ENCODE peak calls at places on chromosomes 6 and 20, in seven cellular contexts. Q is HepG2, B is fibroblast of lung, P is AG04450, F is uterus, S is AG09309, X is colonic mucosa. Z is an unnamed sample.

GRCh38 chr6:116557863-116558262 is 4.3 kb downstream of the CALHM4 start:
- DNase-seq in Q (peak), B (peak), P (peak), F (no peak), S (peak), X (no peak), Z (peak)

GRCh38 chr20:3221398-3222226 is 12.3 kb downstream of the ITPA start:
- DNase-seq in Q (no peak), B (no peak), P (no peak), F (no peak), S (no peak), X (peak), Z (no peak)

GRCh38 chr20:12394786-12395185 is 477.1 kb downstream of the BTBD3 start:
- DNase-seq in Q (no peak), B (no peak), P (no peak), F (no peak), S (no peak), X (no peak), Z (no peak)

GRCh38 chr20:10250902-10251301 is 32.3 kb downstream of the SNAP25 start:
- DNase-seq in Q (peak), B (no peak), P (no peak), F (no peak), S (no peak), X (no peak), Z (no peak)

GRCh38 chr20:3896302-3896701 is 7.1 kb downstream of the PANK2 start:
- DNase-seq in Q (no peak), B (peak), P (no peak), F (no peak), S (no peak), X (no peak), Z (no peak)

GRCh38 chr20:36827541-36828279 is 48.2 kb upstream of the TLDC2 start:
- DNase-seq in Q (no peak), B (no peak), P (no peak), F (no peak), S (no peak), X (no peak), Z (no peak)

GRCh38 chr6:71349976-71350615 is 61.5 kb downstream of the OGFRL1 start:
- DNase-seq in Q (no peak), B (peak), P (no peak), F (peak), S (peak), X (no peak), Z (no peak)

GRCh38 chr6:74319292-74319691 is 623.3 kb downstream of the CD109 start:
- DNase-seq in Q (no peak), B (no peak), P (no peak), F (no peak), S (no peak), X (no peak), Z (no peak)

GRCh38 chr20:11582073-11582472 is 335.6 kb upstream of the BTBD3 start:
- DNase-seq in Q (no peak), B (no peak), P (no peak), F (no peak), S (no peak), X (no peak), Z (no peak)

GRCh38 chr6:169841251-169841650 is 89.8 kb downstream of the ERMARD start:
- DNase-seq in Q (no peak), B (no peak), P (no peak), F (no peak), S (no peak), X (peak), Z (no peak)

GRCh38 chr6:37092851-37093727 is 76.9 kb upstream of the PIM1 start:
- DNase-seq in Q (no peak), B (no peak), P (no peak), F (peak), S (no peak), X (no peak), Z (no peak)

GRCh38 chr6:16228709-16229665 is 9.4 kb upstream of the GMPR start:
- DNase-seq in Q (no peak), B (peak), P (no peak), F (no peak), S (no peak), X (peak), Z (no peak)

GRCh38 chr6:16337280-16337975 is 99.0 kb downstream of the GMPR start:
- DNase-seq in Q (no peak), B (peak), P (peak), F (peak), S (peak), X (peak), Z (no peak)

GRCh38 chr6:121520337-121521163 is 85.1 kb downstream of the GJA1 start:
- DNase-seq in Q (no peak), B (peak), P (peak), F (no peak), S (peak), X (no peak), Z (peak)

GRCh38 chr20:58843128-58843556 is 7.6 kb downstream of the GNAS-AS1 start:
- DNase-seq in Q (no peak), B (no peak), P (no peak), F (no peak), S (no peak), X (no peak), Z (no peak)

GRCh38 chr6:52063584-52064400 is 23.6 kb downstream of the PKHD1 start:
- DNase-seq in Q (peak), B (peak), P (no peak), F (no peak), S (no peak), X (peak), Z (no peak)

GRCh38 chr6:125867483-125867935 is 76.7 kb downstream of the NCOA7 start:
- DNase-seq in Q (peak), B (peak), P (peak), F (no peak), S (peak), X (no peak), Z (peak)

GRCh38 chr6:163554663-163555062 is 140.1 kb downstream of the QKI start:
- DNase-seq in Q (peak), B (peak), P (no peak), F (no peak), S (no peak), X (peak), Z (no peak)

GRCh38 chr6:151060096-151060741 is 179.5 kb upstream of the AKAP12 start:
- DNase-seq in Q (peak), B (peak), P (peak), F (peak), S (peak), X (peak), Z (peak)

GRCh38 chr6:18242062-18242851 is 22.1 kb downstream of the DEK start:
- DNase-seq in Q (peak), B (peak), P (peak), F (peak), S (peak), X (no peak), Z (peak)

GRCh38 chr20:272718-273117 is 15.2 kb downstream of the DEFB132 start:
- DNase-seq in Q (no peak), B (peak), P (no peak), F (no peak), S (no peak), X (no peak), Z (no peak)

GRCh38 chr20:63286781-63287696 is 5.9 kb upstream of the COL20A1 start:
- DNase-seq in Q (no peak), B (peak), P (no peak), F (no peak), S (no peak), X (no peak), Z (no peak)

GRCh38 chr20:58891076-58891685 is 38.7 kb downstream of the GNAS start:
- DNase-seq in Q (no peak), B (peak), P (no peak), F (peak), S (no peak), X (peak), Z (no peak)

GRCh38 chr20:23691675-23692074 is 2.8 kb upstream of the CST4 start:
- DNase-seq in Q (no peak), B (no peak), P (no peak), F (no peak), S (no peak), X (no peak), Z (no peak)

GRCh38 chr20:61670274-61670673 is 395.4 kb downstream of the TAF4 start:
- DNase-seq in Q (no peak), B (no peak), P (no peak), F (no peak), S (no peak), X (no peak), Z (no peak)

GRCh38 chr6:3722211-3722621 is 29.3 kb downstream of the PXDC1 start:
- DNase-seq in Q (no peak), B (peak), P (no peak), F (no peak), S (no peak), X (no peak), Z (no peak)

GRCh38 chr6:65191412-65191811 is 515.6 kb downstream of the EYS start:
- DNase-seq in Q (no peak), B (no peak), P (no peak), F (no peak), S (no peak), X (no peak), Z (no peak)

GRCh38 chr6:138970856-138971425 is 17.1 kb downstream of the REPS1 start:
- DNase-seq in Q (no peak), B (peak), P (peak), F (no peak), S (peak), X (no peak), Z (peak)

GRCh38 chr20:47453167-47453782 is 48.4 kb upstream of the NCOA3 start:
- DNase-seq in Q (peak), B (peak), P (peak), F (no peak), S (peak), X (no peak), Z (peak)

GRCh38 chr6:111663692-111664564 is 58.2 kb upstream of the TRAF3IP2 start:
- DNase-seq in Q (no peak), B (peak), P (no peak), F (peak), S (no peak), X (no peak), Z (no peak)

GRCh38 chr20:22449115-22449973 is 135.0 kb downstream of the FOXA2 start:
- DNase-seq in Q (no peak), B (no peak), P (no peak), F (no peak), S (no peak), X (no peak), Z (no peak)

GRCh38 chr6:54892831-54893230 is 46.3 kb downstream of the FAM83B start:
- DNase-seq in Q (no peak), B (peak), P (peak), F (no peak), S (peak), X (no peak), Z (peak)

GRCh38 chr6:24891004-24891403 is 44.8 kb downstream of the RIPOR2 start:
- DNase-seq in Q (no peak), B (no peak), P (no peak), F (no peak), S (no peak), X (no peak), Z (no peak)

GRCh38 chr6:137165375-137166246 is 7.8 kb downstream of the IL22RA2 start:
- DNase-seq in Q (peak), B (no peak), P (no peak), F (no peak), S (no peak), X (peak), Z (no peak)

GRCh38 chr20:48131581-48131980 is 346.3 kb upstream of the SULF2 start:
- DNase-seq in Q (no peak), B (no peak), P (no peak), F (peak), S (no peak), X (no peak), Z (peak)

GRCh38 chr6:41726876-41727275 is 8.5 kb downstream of the TFEB start:
- DNase-seq in Q (no peak), B (no peak), P (no peak), F (no peak), S (no peak), X (no peak), Z (no peak)

GRCh38 chr6:41728954-41729353 is 6.5 kb downstream of the TFEB start:
- DNase-seq in Q (no peak), B (no peak), P (no peak), F (no peak), S (no peak), X (no peak), Z (no peak)

GRCh38 chr6:41729624-41730023 is 5.8 kb downstream of the TFEB start:
- DNase-seq in Q (no peak), B (no peak), P (no peak), F (no peak), S (no peak), X (no peak), Z (no peak)

GRCh38 chr6:41727705-41728072 is 7.7 kb downstream of the TFEB start:
- DNase-seq in Q (no peak), B (no peak), P (no peak), F (no peak), S (no peak), X (no peak), Z (no peak)

DNA sequence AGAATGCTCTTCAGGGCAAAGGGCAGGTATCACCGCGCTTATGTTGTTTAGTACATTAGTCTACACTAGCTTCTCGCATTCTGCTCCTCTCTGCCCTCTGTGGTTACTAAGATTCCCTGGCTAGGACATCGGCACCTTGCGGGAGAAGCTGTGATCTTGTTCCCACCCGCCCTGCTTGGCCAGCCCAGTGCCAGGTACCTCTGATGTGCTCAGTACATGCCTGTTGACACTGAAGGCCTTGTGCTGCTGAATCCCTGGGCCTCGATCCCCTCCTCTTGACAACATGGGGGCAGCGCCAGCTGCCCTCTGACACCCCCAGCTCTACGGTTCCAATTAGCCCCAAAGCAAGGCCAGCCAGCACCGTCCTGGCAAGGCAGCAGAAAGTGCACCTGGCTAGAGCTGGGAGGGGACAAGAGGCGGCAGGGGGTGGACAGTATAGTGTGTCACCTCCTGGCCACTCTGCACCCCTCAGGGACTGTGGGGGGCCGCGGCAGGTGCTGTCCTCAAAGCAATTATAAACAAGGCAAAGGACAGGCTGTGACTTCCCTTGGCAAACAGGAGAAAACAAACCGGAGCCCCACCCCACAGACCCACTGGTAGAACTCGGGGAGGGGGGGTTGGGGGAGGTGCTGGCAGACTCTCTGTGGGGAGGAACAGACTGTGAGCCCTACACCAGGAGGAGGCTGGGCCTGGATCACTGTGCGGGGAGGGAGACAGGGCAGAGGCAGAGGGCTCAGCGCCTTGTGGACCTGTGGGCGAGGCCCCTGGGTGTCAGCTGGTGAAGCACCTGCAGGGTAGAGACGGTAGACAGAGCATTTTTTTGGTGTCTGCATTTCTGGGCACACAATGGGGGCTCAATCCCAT is 7.1 kb downstream of the TFEB start:
- DNase-seq in Q (peak), B (no peak), P (no peak), F (no peak), S (no peak), X (peak), Z (no peak)
- H3K4me3 ChIP-seq in Q (no peak), B (no peak), P (no peak), F (no peak), S (no peak), X (no peak), Z (no peak)

DNA sequence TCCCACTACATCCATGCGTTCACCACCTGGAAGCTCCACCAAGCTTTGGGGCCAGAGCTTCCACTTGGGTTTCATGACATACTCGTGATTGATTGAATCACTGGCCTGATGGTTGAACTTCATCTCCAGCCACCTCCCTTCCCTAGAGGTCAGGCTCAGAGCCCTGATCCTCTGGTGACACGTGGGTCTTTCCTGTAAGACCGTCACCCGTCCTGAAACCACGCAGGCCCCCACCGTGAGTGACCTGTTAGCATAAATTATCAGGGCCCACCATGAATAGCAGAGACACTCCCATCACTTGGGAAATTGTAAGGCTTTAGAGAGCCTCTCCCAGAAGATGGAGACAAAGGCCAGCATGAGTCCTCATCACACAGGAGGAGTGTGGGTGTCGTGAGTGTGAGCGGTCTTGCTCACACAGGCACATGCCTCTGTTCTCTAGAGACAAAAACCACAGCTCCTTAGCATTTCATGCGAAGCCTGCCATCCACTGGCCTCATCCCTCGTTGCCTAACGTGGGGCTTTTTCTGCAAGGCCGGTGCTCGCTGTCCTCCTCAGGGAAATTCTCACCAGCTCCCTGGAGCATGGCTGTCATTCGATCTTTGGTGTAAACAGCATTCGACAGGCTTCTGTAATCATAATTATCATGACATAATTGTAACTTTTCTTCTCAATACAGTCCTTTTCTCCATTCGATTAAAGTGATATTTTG is 65.1 kb upstream of the DUSP22 start:
- DNase-seq in Q (no peak), B (no peak), P (no peak), F (no peak), S (no peak), X (no peak), Z (no peak)
- TF ChIP-seq CTCF in Q (peak), B (no peak), P (no peak), F (no peak), S (no peak), X (no peak), Z (no peak)

GRCh38 chr20:50128520-50128905 is 15.6 kb upstream of the UBE2V1 start:
- DNase-seq in Q (no peak), B (no peak), P (no peak), F (no peak), S (no peak), X (no peak), Z (no peak)

GRCh38 chr20:50130995-50131394 is 18.0 kb upstream of the UBE2V1 start:
- DNase-seq in Q (no peak), B (peak), P (no peak), F (peak), S (no peak), X (no peak), Z (no peak)

GRCh38 chr20:50127587-50128519 is 14.9 kb upstream of the UBE2V1 start:
- DNase-seq in Q (no peak), B (no peak), P (no peak), F (no peak), S (no peak), X (no peak), Z (no peak)

GRCh38 chr20:50129662-50130345 is 16.9 kb upstream of the UBE2V1 start:
- DNase-seq in Q (no peak), B (no peak), P (no peak), F (no peak), S (no peak), X (no peak), Z (no peak)

DNA sequence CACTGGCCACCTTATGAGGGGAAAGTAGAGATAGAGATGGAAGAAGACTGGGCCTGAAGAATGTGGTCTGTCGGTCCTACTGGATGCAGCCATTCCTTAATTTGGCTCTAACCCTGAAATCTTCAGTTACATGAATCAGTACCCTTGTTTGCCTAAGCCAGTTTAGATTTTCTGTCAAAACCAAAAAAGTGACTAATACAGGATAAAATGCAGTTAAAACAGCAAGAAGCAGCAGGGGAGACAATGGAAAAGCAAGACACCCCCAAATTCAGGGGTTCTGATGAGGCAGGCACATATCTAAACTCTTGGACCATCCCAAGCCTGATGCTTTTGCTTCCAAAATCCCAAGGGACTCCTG is 17.4 kb upstream of the UBE2V1 start:
- DNase-seq in Q (no peak), B (no peak), P (no peak), F (no peak), S (no peak), X (no peak), Z (no peak)
- H3K4me3 ChIP-seq in Q (no peak), B (no peak), P (no peak), F (no peak), S (no peak), X (no peak), Z (no peak)

GRCh38 chr6:154448448-154449096 is 61.9 kb downstream of the CNKSR3 start:
- DNase-seq in Q (no peak), B (peak), P (peak), F (peak), S (peak), X (no peak), Z (peak)
- TF ChIP-seq CTCF in Q (no peak), B (peak), P (peak), F (peak), S (peak), X (no peak), Z (peak)

DNA sequence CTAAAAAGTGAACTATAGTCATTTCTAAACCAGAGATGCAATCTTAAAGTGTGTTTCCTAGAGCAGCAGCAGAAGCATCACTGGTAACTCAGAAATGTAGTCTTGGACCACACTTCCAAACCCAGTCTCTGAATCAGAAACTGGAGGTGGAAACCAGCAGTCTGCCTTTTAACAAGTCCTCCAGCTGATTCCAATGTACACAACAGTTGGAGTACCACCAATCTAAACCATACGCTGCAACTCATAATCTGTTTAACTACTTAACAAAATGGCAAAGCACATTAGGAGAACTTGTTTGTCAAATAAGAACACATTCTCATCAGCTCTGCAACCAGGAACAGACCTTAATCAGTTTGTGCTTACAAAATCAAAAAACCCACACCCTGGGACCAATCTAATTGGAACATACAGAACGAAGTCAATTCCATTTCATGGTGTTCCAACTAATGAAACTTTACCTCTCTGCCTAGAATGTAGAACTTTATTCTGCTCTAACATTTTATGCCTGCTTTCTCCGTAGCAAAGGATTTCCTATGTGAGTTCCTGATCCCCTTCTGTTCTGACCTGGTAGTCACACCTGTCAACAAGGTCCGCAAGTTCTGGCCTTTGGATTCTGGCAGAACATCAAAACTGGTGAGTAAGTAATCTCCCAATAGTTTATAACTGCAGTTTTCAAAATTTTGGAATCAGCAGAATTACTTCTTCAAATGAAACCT is 390.4 kb downstream of the HTR1B start:
- DNase-seq in Q (no peak), B (no peak), P (no peak), F (no peak), S (no peak), X (no peak), Z (no peak)
- H3K4me3 ChIP-seq in Q (no peak), B (no peak), P (no peak), F (no peak), S (no peak), X (no peak), Z (no peak)